ENCODE peak calls at places on chromosomes 16 and 17, in eight cellular contexts. M is HFFc6, Z is stomach, S is CD14-positive monocyte, P is RWPE1, O is tibial nerve, N is transverse colon, J is mesothelial cell of epicardium. T is an unnamed sample.

GRCh38 chr17:20109121-20109520 is 100.0 kb downstream of the SPECC1 start:
- DNase-seq in M (no peak), Z (no peak), P (no peak), J (no peak), S (no peak), N (no peak), O (no peak), T (peak)

GRCh38 chr16:411576-412265 is 10.0 kb downstream of the DECR2 start:
- DNase-seq in Z (no peak), P (no peak), J (no peak), O (no peak), N (no peak), M (no peak), S (no peak), T (no peak)

GRCh38 chr17:1104222-1104621 is 75.6 kb downstream of the ABR start:
- DNase-seq in J (no peak), M (no peak), Z (peak), P (no peak), N (no peak), O (no peak), S (no peak), T (no peak)

GRCh38 chr17:43316522-43317142 is 82.2 kb upstream of the ARL4D start:
- DNase-seq in S (no peak), P (no peak), M (peak), O (no peak), N (no peak), J (no peak), Z (no peak), T (peak)

GRCh38 chr16:22296225-22297113 is 740 bp upstream of the POLR3E start:
- DNase-seq in N (no peak), O (no peak), Z (no peak), P (no peak), J (no peak), S (no peak), M (no peak), T (no peak)

GRCh38 chr16:69593756-69594155 is 28.0 kb downstream of the NFAT5 start:
- DNase-seq in N (no peak), P (no peak), J (no peak), Z (no peak), M (no peak), O (no peak), S (no peak), T (no peak)

GRCh38 chr17:6712058-6712853 is 913 bp downstream of the SLC13A5 start:
- DNase-seq in N (no peak), P (peak), O (no peak), J (no peak), Z (no peak), M (no peak), S (no peak), T (peak)

GRCh38 chr16:55570159-55570558 is 3.7 kb downstream of the CAPNS2 start:
- DNase-seq in N (no peak), M (no peak), S (no peak), J (no peak), Z (no peak), O (no peak), P (no peak), T (no peak)

GRCh38 chr17:52145496-52145895 is 13.0 kb downstream of the CA10 start:
- DNase-seq in M (no peak), P (peak), S (no peak), J (no peak), O (no peak), Z (no peak), N (no peak), T (no peak)

GRCh38 chr16:73916839-73917594 is 379.6 kb upstream of the PSMD7 start:
- DNase-seq in Z (no peak), M (no peak), O (no peak), N (no peak), P (no peak), S (no peak), J (no peak), T (no peak)

GRCh38 chr17:66702106-66702936 is 132.6 kb upstream of the CACNG5 start:
- DNase-seq in Z (no peak), J (no peak), N (no peak), S (no peak), M (peak), P (peak), O (no peak), T (no peak)

GRCh38 chr17:73230088-73230487 is 31.6 kb downstream of the CPSF4L start:
- DNase-seq in S (no peak), P (no peak), O (no peak), M (no peak), J (no peak), Z (no peak), N (no peak), T (no peak)

GRCh38 chr16:58034128-58034685 is 8.7 kb downstream of the MMP15 start:
- DNase-seq in J (no peak), M (no peak), Z (no peak), O (no peak), S (no peak), N (no peak), P (no peak), T (no peak)

GRCh38 chr17:44122825-44123355 is 551 bp downstream of the HDAC5 start:
- DNase-seq in M (no peak), O (no peak), S (no peak), Z (no peak), N (peak), P (no peak), J (no peak), T (no peak)

GRCh38 chr16:67666538-67667433 is at the start of the genes C16orf86 and ENKD1:
- DNase-seq in S (peak), O (peak), J (no peak), N (peak), M (peak), Z (peak), P (peak), T (peak)

GRCh38 chr17:49717371-49717841 is 9.6 kb upstream of the SLC35B1 start:
- DNase-seq in N (no peak), Z (peak), J (no peak), P (no peak), M (no peak), S (no peak), O (no peak), T (no peak)

GRCh38 chr16:10619271-10619849 is 39.0 kb upstream of the EMP2 start:
- DNase-seq in N (peak), P (peak), M (no peak), O (no peak), J (no peak), Z (peak), S (peak), T (no peak)

GRCh38 chr17:5254903-5255521 is 20.4 kb upstream of the SCIMP start:
- DNase-seq in S (no peak), Z (no peak), N (no peak), M (no peak), P (no peak), O (no peak), J (no peak), T (no peak)

GRCh38 chr17:48676963-48677558 is 45.3 kb downstream of the PRAC1 start:
- DNase-seq in S (no peak), J (no peak), Z (no peak), P (no peak), M (no peak), N (no peak), O (no peak), T (peak)

GRCh38 chr17:48672340-48672739 is 46.2 kb upstream of the HOXB9 start:
- DNase-seq in Z (no peak), O (no peak), J (no peak), N (no peak), S (no peak), M (no peak), P (no peak), T (peak)

DNA sequence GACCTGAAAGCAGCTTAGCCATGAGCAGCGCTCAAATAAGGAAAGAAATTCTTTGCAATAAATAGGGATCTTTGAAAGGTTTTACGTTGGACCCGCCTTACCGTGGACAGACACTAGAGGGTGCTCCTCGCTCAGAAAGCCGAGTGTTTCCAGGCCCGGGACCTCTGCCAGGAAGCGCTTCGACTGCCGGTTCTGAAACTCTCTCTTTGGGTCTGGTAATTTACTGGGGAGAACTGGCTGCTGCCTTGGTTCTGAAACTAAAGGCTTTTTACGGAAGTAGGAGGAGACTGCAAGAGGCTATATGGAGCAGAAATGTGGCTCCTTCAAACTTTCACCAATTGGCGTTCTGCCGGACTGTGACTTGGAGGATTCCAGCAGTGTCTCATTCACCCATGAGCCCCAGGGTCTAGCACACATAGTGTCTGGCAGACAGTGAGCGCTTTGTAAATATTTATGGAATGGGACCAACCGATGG is 45.6 kb upstream of the HOXB9 start:
- DNase-seq in J (peak), Z (peak), O (peak), S (peak), M (peak), N (peak), P (peak), T (peak)
- TF ChIP-seq CTCF in J (peak), Z (no peak), O (peak), S (peak), M (peak), N (peak), P (peak), T (peak)

GRCh38 chr16:50284131-50284911 is 18.0 kb downstream of the ADCY7 start:
- DNase-seq in N (peak), P (no peak), M (no peak), O (no peak), S (no peak), J (no peak), Z (peak), T (no peak)

GRCh38 chr16:50282010-50282538 is 15.7 kb downstream of the ADCY7 start:
- DNase-seq in Z (peak), O (no peak), M (no peak), N (peak), J (no peak), S (peak), P (no peak), T (no peak)

GRCh38 chr16:50281391-50282009 is 15.1 kb downstream of the ADCY7 start:
- DNase-seq in S (peak), Z (no peak), M (no peak), O (no peak), J (no peak), N (no peak), P (no peak), T (no peak)

GRCh38 chr16:50280932-50281331 is 14.6 kb downstream of the ADCY7 start:
- DNase-seq in Z (no peak), O (no peak), N (no peak), P (no peak), S (no peak), M (no peak), J (no peak), T (no peak)

DNA sequence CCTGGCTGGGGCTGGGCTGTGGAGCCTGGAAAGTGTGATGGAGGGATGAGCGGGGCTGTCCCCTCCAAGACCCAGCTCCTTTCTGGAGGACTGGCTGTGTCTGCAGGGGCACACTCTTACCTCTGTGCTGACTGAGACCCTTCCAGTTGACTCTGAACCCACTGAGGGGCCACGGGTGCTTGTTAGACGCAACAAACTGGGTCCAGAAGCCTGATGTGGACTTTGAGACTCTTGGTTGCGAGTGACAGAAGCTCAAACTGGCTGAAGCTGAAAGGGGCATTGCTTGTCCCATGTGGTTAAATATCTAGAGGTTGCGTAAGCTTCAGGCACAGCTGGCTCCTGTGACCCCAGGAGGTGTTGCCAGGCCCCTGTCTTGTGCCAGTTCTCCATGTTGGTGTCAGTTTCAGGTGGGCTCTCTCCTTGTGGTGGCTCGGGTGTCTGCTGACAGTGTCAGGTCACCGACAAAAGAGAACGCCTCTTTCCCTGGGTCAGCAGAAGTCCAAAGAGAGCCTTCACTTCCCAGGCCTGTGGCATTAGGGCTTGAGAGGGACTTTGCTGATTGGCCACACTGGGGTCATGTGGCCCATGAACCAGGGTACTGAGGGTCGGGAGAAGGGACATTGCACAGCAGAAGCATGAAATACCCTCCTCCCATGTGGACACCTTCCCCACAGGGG is 16.7 kb downstream of the ADCY7 start:
- DNase-seq in J (no peak), Z (no peak), S (no peak), N (no peak), P (no peak), M (no peak), O (no peak), T (no peak)
- TF ChIP-seq CTCF in J (no peak), Z (no peak), S (no peak), N (no peak), P (no peak), M (no peak), O (no peak), T (no peak)

DNA sequence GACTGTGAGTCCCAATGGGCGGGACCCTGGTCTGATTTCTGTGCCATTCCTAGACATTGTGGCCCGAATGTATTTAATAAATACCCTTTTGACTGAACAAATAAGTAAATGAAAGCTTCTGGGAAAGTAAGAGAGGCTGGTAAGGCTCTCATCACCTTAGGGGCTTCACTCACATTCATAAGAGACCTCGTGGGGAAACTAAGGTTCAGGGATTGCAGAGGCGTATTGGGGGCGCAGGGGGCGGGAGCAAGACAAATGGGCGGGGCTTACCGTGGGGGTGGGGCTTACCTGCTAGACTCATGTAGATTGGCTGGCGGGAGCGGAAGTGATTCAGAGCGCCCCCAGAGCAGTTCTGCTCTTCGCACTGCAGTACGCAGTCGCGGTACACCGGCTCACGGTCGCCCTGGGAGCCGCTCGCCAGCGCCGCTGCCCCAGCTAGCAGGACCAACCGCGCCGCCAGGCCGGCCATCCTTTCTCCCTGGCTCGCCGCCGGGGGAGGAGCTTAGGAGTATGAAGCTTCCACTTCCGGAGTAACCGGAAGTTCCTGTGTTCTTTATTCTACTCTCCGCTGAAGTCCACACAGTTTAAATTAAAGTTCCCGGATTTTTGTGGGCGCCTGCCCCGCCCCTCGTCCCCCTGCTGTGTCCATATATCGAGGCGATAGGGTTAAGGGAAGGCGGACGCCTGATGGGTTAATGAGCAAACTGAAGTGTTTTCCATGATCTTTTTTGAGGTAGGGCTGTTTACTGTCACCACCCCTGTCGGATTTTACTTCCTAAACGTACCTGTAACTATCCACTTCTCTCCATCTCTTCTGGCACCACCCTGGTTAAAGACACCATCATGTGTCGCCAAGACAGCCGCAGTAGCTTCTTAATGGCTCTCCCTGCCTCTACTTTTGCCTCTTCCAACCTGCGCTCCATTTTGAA is at the start of gene PGAP3:
- DNase-seq in S (peak), O (peak), M (peak), P (peak), J (peak), Z (peak), N (peak), T (peak)
- TF ChIP-seq CTCF in S (no peak), O (peak), M (peak), P (no peak), J (no peak), Z (no peak), N (no peak), T (no peak)

GRCh38 chr17:34146440-34147043 is 108.5 kb upstream of the CCL2 start:
- DNase-seq in O (no peak), S (no peak), J (no peak), N (peak), P (peak), M (no peak), Z (peak), T (no peak)
- TF ChIP-seq CTCF in O (peak), S (peak), J (peak), N (peak), P (peak), M (peak), Z (no peak), T (no peak)

DNA sequence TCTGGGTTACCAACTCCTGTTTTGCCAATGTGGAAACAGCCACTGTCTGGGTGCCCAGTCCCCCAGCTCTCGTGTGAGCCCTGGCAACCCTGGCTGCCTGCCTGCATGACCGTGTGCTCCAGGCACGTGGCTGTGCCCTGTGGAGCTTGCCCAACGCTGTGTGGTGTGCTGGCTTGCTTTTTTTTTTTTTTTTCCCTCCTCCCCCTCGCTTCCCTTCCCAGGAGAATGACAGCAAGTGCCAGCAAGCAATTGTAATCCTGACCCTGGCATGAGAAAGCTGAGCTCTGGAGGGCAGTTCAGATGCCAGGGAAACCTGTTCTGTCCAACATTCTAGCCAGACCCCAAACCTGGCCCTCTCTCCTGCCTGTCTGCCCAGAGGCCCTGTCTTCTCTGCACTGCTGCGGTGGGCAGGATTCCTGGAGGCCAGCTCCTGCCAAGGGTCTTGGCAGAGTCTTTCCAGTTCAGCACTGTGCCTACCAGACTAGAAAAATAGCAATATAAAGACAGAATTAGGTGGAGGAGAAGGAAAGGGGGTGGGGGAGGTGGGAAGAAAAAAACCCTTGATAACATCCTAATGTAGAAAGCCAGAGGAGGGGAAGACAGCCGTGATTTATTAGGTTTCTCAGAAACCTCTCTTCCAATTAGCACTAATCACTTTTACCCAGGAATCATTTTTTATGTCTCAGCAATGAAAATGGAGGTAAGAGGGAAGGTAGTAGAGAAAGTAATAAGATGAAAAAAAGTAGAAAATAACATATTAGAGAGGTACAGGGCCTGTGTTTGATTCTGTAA is 9.0 kb downstream of the HLF start:
- DNase-seq in N (peak), O (no peak), M (peak), P (peak), S (no peak), J (no peak), Z (peak), T (no peak)
- TF ChIP-seq CTCF in N (no peak), O (no peak), M (no peak), P (no peak), S (no peak), J (no peak), Z (no peak), T (no peak)

GRCh38 chr16:88656291-88656980 is 5.6 kb upstream of the CYBA start:
- DNase-seq in P (no peak), J (no peak), N (no peak), S (no peak), M (no peak), Z (no peak), O (no peak), T (no peak)
- TF ChIP-seq CTCF in P (no peak), J (no peak), N (no peak), S (no peak), M (no peak), Z (no peak), O (no peak), T (no peak)

GRCh38 chr17:7841309-7841621 is 7.2 kb downstream of the KDM6B start:
- DNase-seq in M (no peak), S (no peak), Z (no peak), N (no peak), O (no peak), J (no peak), P (no peak), T (no peak)

GRCh38 chr17:7842380-7842949 is 8.4 kb downstream of the KDM6B start:
- DNase-seq in P (no peak), Z (peak), J (no peak), O (no peak), N (peak), S (peak), M (peak), T (no peak)

GRCh38 chr17:7840875-7841274 is 6.9 kb downstream of the KDM6B start:
- DNase-seq in M (no peak), S (peak), P (no peak), N (no peak), O (no peak), J (no peak), Z (no peak), T (no peak)

GRCh38 chr17:7842950-7843535 is 9.0 kb downstream of the KDM6B start:
- DNase-seq in P (no peak), S (peak), M (peak), N (peak), J (no peak), Z (peak), O (peak), T (no peak)

GRCh38 chr17:7841622-7842379 is 7.8 kb downstream of the KDM6B start:
- DNase-seq in P (peak), Z (peak), J (peak), M (peak), S (peak), N (peak), O (peak), T (peak)
- TF ChIP-seq CTCF in P (peak), Z (no peak), J (no peak), M (peak), S (peak), N (no peak), O (peak), T (peak)

DNA sequence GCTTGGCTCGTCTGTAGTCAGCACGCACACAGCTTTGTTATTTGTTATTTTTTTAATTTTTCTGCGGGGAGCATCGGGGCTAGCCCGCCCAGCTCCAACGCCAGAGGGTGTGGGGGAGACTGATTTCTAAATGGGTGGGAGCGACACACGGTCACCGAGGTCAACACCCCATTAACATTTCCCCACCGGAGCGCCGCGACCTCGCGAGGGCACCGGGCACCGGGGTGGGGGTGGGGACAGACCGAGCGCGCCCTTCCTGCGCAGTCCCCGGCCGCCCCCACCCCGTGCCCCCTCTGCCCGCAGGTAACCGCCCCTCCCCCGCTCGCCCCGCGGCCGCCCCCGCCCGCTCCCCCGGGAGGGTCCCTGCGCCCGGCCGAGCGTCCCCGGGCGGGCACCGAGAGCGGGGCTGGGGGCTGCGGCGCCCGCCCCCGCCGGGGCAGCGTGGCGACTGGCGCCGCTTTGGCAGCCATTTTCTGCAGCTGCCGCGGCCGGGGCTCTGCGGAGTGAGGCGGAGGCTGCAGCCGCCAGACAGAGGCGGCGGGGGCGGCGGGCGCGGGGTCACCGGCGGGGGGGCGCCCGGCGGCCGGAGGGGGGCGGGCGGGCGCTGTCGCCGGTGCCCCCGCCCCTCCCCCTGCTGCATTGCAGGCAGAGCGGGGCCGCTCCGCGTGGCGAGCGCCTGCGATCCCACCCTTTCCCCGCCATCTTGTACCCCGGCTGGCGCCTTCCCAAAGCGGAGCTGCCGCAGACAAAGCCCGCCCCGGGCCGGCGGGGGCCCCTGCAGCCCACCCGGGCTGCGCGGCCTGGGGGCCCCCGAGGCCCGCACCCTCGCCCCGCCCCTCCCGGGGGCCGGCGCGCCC is 16.3 kb upstream of the CBX8 start:
- DNase-seq in N (peak), S (no peak), M (no peak), Z (no peak), P (no peak), O (no peak), J (peak), T (no peak)
- TF ChIP-seq CTCF in N (no peak), S (no peak), M (no peak), Z (no peak), P (no peak), O (no peak), J (no peak), T (no peak)